ENCODE peak calls at places on chromosomes 6 and 20, in five cellular contexts. J is SK-N-SH, S is K562, B is H1, Q is GM12878. P is an unnamed sample.

GRCh38 chr20:45053441-45054351 is 47.2 kb downstream of the KCNS1 start:
- DNase-seq in B (no peak), S (no peak), J (no peak), Q (no peak), P (no peak)

GRCh38 chr6:91144161-91144560 is 557.3 kb upstream of the MAP3K7 start:
- DNase-seq in Q (no peak), S (no peak), J (no peak), B (no peak), P (no peak)

GRCh38 chr6:36443951-36444428 is 1.2 kb downstream of the KCTD20 start:
- DNase-seq in Q (no peak), S (peak), J (peak), B (no peak), P (peak)

GRCh38 chr6:135094403-135094821 is 39.8 kb upstream of the HBS1L start:
- DNase-seq in J (no peak), S (no peak), B (no peak), Q (no peak), P (no peak)

GRCh38 chr6:21850682-21851081 is 257.1 kb downstream of the SOX4 start:
- DNase-seq in J (peak), Q (no peak), B (no peak), S (no peak), P (no peak)

GRCh38 chr20:58790440-58790839 is 60.3 kb downstream of the GNAS-AS1 start:
- DNase-seq in Q (no peak), J (no peak), B (no peak), S (no peak), P (no peak)

GRCh38 chr6:46538800-46539199 is 47.6 kb upstream of the RCAN2 start:
- DNase-seq in B (no peak), J (no peak), Q (no peak), S (no peak), P (no peak)

GRCh38 chr6:11700118-11700718 is 78.4 kb downstream of the ADTRP start:
- DNase-seq in B (no peak), Q (no peak), S (peak), J (peak), P (peak)

GRCh38 chr6:33197431-33198048 is 2.9 kb downstream of the RXRB start:
- DNase-seq in B (no peak), J (peak), Q (no peak), S (peak), P (peak)

GRCh38 chr6:36752886-36753506 is 55.4 kb downstream of the RAB44 start:
- DNase-seq in S (no peak), Q (peak), J (no peak), B (no peak), P (no peak)

GRCh38 chr6:154350293-154350692 is 6.3 kb downstream of the IPCEF1 start:
- DNase-seq in S (no peak), B (no peak), J (no peak), Q (no peak), P (no peak)

GRCh38 chr6:79874531-79875132 is 72.7 kb downstream of the ELOVL4 start:
- DNase-seq in S (no peak), Q (no peak), J (no peak), B (no peak), P (no peak)

GRCh38 chr6:34414999-34415858 is 10.6 kb downstream of the RPS10 start:
- DNase-seq in J (peak), B (no peak), S (peak), Q (no peak), P (peak)

GRCh38 chr6:156557269-156557885 is 219.8 kb upstream of the ARID1B start:
- DNase-seq in J (no peak), Q (no peak), S (no peak), B (no peak), P (peak)

GRCh38 chr20:56710577-56711465 is 81.7 kb downstream of the TFAP2C start:
- DNase-seq in B (no peak), J (no peak), S (no peak), Q (no peak), P (no peak)

GRCh38 chr20:9467995-9468394 is 46.4 kb upstream of the LAMP5 start:
- DNase-seq in B (no peak), S (peak), Q (no peak), J (peak), P (peak)

GRCh38 chr20:34164569-34164968 is 52.5 kb upstream of the EIF2S2 start:
- DNase-seq in Q (no peak), B (no peak), J (no peak), S (no peak), P (no peak)

GRCh38 chr6:134510121-134510520 is 192.2 kb upstream of the SGK1 start:
- DNase-seq in Q (no peak), J (no peak), B (no peak), S (no peak), P (no peak)

GRCh38 chr20:45934046-45934586 is 367 bp upstream of the PCIF1 start:
- DNase-seq in Q (no peak), S (peak), J (peak), B (peak), P (no peak)

GRCh38 chr6:129817332-129817731 is 43.8 kb downstream of the TMEM244 start:
- DNase-seq in Q (no peak), B (no peak), J (no peak), S (no peak), P (no peak)

GRCh38 chr20:58175836-58176235 is 52.6 kb downstream of the ANKRD60 start:
- DNase-seq in B (no peak), Q (no peak), S (no peak), J (no peak), P (no peak)

GRCh38 chr6:151385177-151385576 is 6.2 kb downstream of the ZBTB2 start:
- DNase-seq in J (no peak), B (no peak), S (no peak), Q (no peak), P (no peak)

GRCh38 chr6:121839891-121840290 is 404.4 kb downstream of the GJA1 start:
- DNase-seq in S (no peak), J (no peak), B (no peak), Q (no peak), P (no peak)

GRCh38 chr6:15365273-15365687 is 119.4 kb downstream of the JARID2 start:
- DNase-seq in S (peak), Q (no peak), J (peak), B (no peak), P (no peak)

GRCh38 chr6:138007014-138007472 is 100.2 kb downstream of the PERP start:
- DNase-seq in B (peak), J (peak), Q (no peak), S (peak), P (peak)

GRCh38 chr20:53328956-53329355 is 264.7 kb downstream of the ZNF217 start:
- DNase-seq in B (no peak), J (no peak), S (no peak), Q (no peak), P (no peak)

GRCh38 chr6:128005009-128005408 is 104.2 kb upstream of the THEMIS start:
- DNase-seq in J (no peak), B (no peak), S (no peak), Q (no peak), P (no peak)

GRCh38 chr6:34234667-34235604 is 1.7 kb upstream of the HMGA1 start:
- DNase-seq in S (peak), Q (no peak), B (no peak), J (no peak), P (no peak)

GRCh38 chr6:122530440-122531046 is 58.9 kb upstream of the SERINC1 start:
- DNase-seq in J (peak), Q (peak), S (peak), B (peak), P (peak)

GRCh38 chr6:27250955-27251671 is 3.6 kb downstream of the PRSS16 start:
- DNase-seq in B (peak), Q (peak), S (peak), J (peak), P (no peak)

GRCh38 chr6:97449437-97449966 is 166.5 kb upstream of the MMS22L start:
- DNase-seq in Q (no peak), B (no peak), S (no peak), J (no peak), P (no peak)

GRCh38 chr6:41581381-41581991 is 35.3 kb downstream of the FOXP4 start:
- DNase-seq in B (no peak), S (no peak), Q (no peak), J (peak), P (no peak)

GRCh38 chr6:136208783-136209182 is 41.3 kb downstream of the MTFR2 start:
- DNase-seq in B (no peak), Q (no peak), S (no peak), J (no peak), P (no peak)

GRCh38 chr6:166567107-166567506 is 19.4 kb downstream of the RAMACL start:
- DNase-seq in J (no peak), S (no peak), B (no peak), Q (no peak), P (no peak)

GRCh38 chr6:16758163-16758975 is 2.9 kb downstream of the ATXN1 start:
- DNase-seq in B (no peak), S (no peak), J (no peak), Q (no peak), P (peak)

GRCh38 chr6:137823826-137824501 is 43.1 kb upstream of the TNFAIP3 start:
- DNase-seq in S (peak), Q (no peak), J (peak), B (no peak), P (no peak)

GRCh38 chr6:113450061-113450465 is 407.1 kb upstream of the MARCKS start:
- DNase-seq in J (no peak), B (no peak), Q (no peak), S (no peak), P (peak)

GRCh38 chr20:31566658-31567379 is 38.3 kb upstream of the ID1 start:
- DNase-seq in Q (no peak), S (no peak), J (no peak), B (no peak), P (no peak)

GRCh38 chr6:45376310-45377040 is 1.3 kb downstream of the SUPT3H start:
- DNase-seq in Q (no peak), S (no peak), J (no peak), B (no peak), P (no peak)

GRCh38 chr20:34111057-34111711 is 859 bp downstream of the EIF2S2 start:
- DNase-seq in S (no peak), J (peak), Q (no peak), B (no peak), P (no peak)

GRCh38 chr6:38673397-38674165 is 29.4 kb downstream of the GLO1 start:
- DNase-seq in S (no peak), J (no peak), Q (peak), B (no peak), P (no peak)
- TF ChIP-seq GABPA in S (no peak), J (no peak), Q (no peak), B (no peak), P (no peak)

DNA sequence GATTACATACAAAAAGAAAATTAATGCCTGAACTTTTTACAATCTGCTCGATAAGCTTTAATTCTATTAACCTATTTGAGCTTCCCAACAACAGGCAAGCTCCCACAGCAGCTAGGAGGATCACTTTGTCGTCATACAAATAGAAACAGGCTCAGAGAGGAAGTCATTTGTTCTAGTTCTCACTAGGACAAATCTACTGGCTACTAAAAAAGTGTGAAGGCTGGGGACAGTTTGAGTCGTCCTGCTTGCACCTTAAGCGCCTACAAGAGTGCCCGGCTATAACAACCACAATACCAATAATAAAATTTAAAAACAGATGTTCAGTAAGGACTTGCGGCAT is 562 bp upstream of the CNPY3 start:
- DNase-seq in B (no peak), J (no peak), S (no peak), Q (no peak), P (no peak)
- TF ChIP-seq SIN3A in B (no peak), J (no peak), S (no peak), Q (no peak), P (no peak)

DNA sequence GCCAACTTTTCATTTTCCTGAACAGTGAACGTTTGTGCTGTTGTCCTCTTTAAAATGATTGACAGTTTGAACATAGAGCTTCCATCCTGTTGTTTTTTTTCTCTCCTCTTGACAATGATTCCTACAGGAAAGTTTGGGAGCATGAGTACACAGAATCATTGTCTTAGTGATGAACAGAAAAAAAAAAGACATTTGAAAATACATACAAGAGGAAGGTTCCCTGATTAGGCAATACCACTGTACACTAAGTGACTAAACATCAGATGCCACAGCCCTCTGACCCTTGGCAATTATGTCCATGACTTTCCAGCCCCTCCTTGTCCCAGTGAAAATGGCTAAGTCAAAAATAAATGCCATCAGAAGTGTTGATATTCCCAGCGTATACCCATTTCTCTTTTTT is 71.5 kb downstream of the RTN4IP1 start:
- DNase-seq in S (no peak), Q (no peak), J (no peak), B (no peak), P (peak)
- TF ChIP-seq GABPA in S (no peak), Q (no peak), J (no peak), B (no peak), P (no peak)

GRCh38 chr20:62449951-62450815 is 22.8 kb upstream of the RBBP8NL start:
- DNase-seq in J (peak), B (no peak), S (no peak), Q (no peak), P (no peak)
- TF ChIP-seq SIN3A in J (no peak), B (no peak), S (no peak), Q (no peak), P (no peak)

P was measured in HepG2.